ENCODE peak calls at places on chromosomes 4 and X, in eight cellular contexts. N, J, K, Q, E, Y, Z and I are unnamed samples.

GRCh38 chr4:139764686-139765085 is 99.1 kb downstream of the MGST2 start:
- DNase-seq in Z (no peak), Q (peak), E (peak), J (no peak), Y (no peak), N (no peak), K (no peak), I (no peak)

GRCh38 chrX:14508025-14508690 is 21.2 kb upstream of the GLRA2 start:
- DNase-seq in Z (no peak), E (no peak), Q (no peak), N (no peak), J (no peak), K (no peak), Y (no peak), I (no peak)

GRCh38 chrX:139178980-139179379 is 351.6 kb upstream of the F9 start:
- DNase-seq in J (no peak), K (no peak), Q (no peak), Y (no peak), N (no peak), Z (no peak), E (no peak), I (no peak)

GRCh38 chr4:111671756-111672155 is 473.5 kb upstream of the FAM241A start:
- DNase-seq in Z (no peak), Q (no peak), N (no peak), Y (no peak), J (no peak), K (no peak), E (no peak), I (no peak)

GRCh38 chrX:10617964-10618342 is 2.4 kb downstream of the MID1 start:
- DNase-seq in N (no peak), E (no peak), Z (no peak), J (no peak), Q (peak), Y (no peak), K (no peak), I (no peak)

GRCh38 chrX:152915541-152916241 is 17.8 kb downstream of the ZNF185 start:
- DNase-seq in Q (peak), Z (no peak), J (no peak), E (no peak), N (no peak), Y (no peak), K (peak), I (no peak)

GRCh38 chrX:54427837-54428424 is 12.3 kb upstream of the TSR2 start:
- DNase-seq in K (no peak), Y (no peak), Q (no peak), N (no peak), Z (no peak), J (no peak), E (no peak), I (no peak)

GRCh38 chr4:100428051-100428450 is 89.8 kb downstream of the EMCN start:
- DNase-seq in J (no peak), Q (peak), E (no peak), N (no peak), Y (no peak), K (no peak), Z (no peak), I (no peak)

GRCh38 chr4:159240690-159241089 is 137.8 kb downstream of the RAPGEF2 start:
- DNase-seq in N (no peak), Y (no peak), Z (no peak), Q (no peak), E (no peak), J (no peak), K (no peak), I (no peak)

GRCh38 chr4:11589676-11590075 is 161.0 kb upstream of the HS3ST1 start:
- DNase-seq in N (no peak), K (no peak), Q (peak), E (no peak), Y (no peak), Z (no peak), J (no peak), I (no peak)

GRCh38 chrX:12920990-12921389 is 14.6 kb downstream of the TLR8 start:
- DNase-seq in K (no peak), Y (no peak), Z (no peak), E (no peak), N (no peak), J (no peak), Q (no peak), I (no peak)

GRCh38 chrX:254630-255215 is 26.5 kb upstream of the PLCXD1 start:
- DNase-seq in J (no peak), Z (no peak), E (peak), K (no peak), Q (no peak), N (no peak), Y (no peak), I (no peak)

GRCh38 chr4:89109841-89110540 is 1.3 kb upstream of the TIGD2 start:
- DNase-seq in N (no peak), J (no peak), K (no peak), Y (no peak), Z (no peak), E (no peak), Q (no peak), I (no peak)

GRCh38 chr4:115944146-115944905 is 830.9 kb upstream of the NDST4 start:
- DNase-seq in N (no peak), K (no peak), E (no peak), Q (no peak), Z (no peak), J (no peak), Y (no peak), I (no peak)

GRCh38 chr4:136505020-136505419 is 1027.3 kb downstream of the PCDH18 start:
- DNase-seq in K (no peak), J (no peak), Z (no peak), N (no peak), Q (no peak), Y (no peak), E (no peak), I (no peak)

GRCh38 chr4:6907658-6908191 is 1.9 kb upstream of the TBC1D14 start:
- DNase-seq in Q (peak), K (no peak), N (no peak), J (no peak), Z (no peak), Y (no peak), E (no peak), I (no peak)

GRCh38 chr4:34619531-34620109 is 1624.7 kb downstream of the ARAP2 start:
- DNase-seq in N (no peak), K (no peak), Q (no peak), Y (no peak), Z (no peak), J (no peak), E (no peak), I (no peak)

GRCh38 chr4:83342476-83342875 is 7.8 kb upstream of the HPSE start:
- DNase-seq in J (no peak), N (no peak), Z (no peak), K (no peak), Q (no peak), E (no peak), Y (no peak), I (no peak)

GRCh38 chr4:146432065-146432464 is 89.7 kb downstream of the SLC10A7 start:
- DNase-seq in Y (no peak), K (no peak), J (no peak), Z (no peak), E (no peak), N (no peak), Q (no peak), I (no peak)

GRCh38 chr4:170853422-170854021 is 763.8 kb upstream of the AADAT start:
- DNase-seq in Y (no peak), Z (no peak), J (no peak), Q (peak), N (no peak), K (peak), E (no peak), I (peak)

GRCh38 chrX:39953879-39954278 is 143.9 kb downstream of the BCOR start:
- DNase-seq in Y (no peak), N (no peak), Q (peak), K (no peak), E (no peak), J (no peak), Z (no peak), I (no peak)

GRCh38 chrX:31435592-31435991 is 363.8 kb upstream of the FTHL17 start:
- DNase-seq in Z (no peak), Y (no peak), J (no peak), E (no peak), Q (no peak), K (no peak), N (no peak), I (peak)

GRCh38 chr4:26032572-26033320 is 118.7 kb downstream of the SMIM20 start:
- DNase-seq in N (no peak), Y (no peak), J (no peak), K (no peak), Q (no peak), Z (no peak), E (no peak), I (no peak)

GRCh38 chrX:104112326-104112951 is at the start of gene ZCCHC18:
- DNase-seq in E (no peak), N (peak), J (no peak), Q (peak), Z (peak), K (peak), Y (no peak), I (peak)

GRCh38 chr4:138981930-138982390 is 33.6 kb upstream of the NOCT start:
- DNase-seq in K (no peak), Y (no peak), Z (no peak), Q (peak), E (peak), N (no peak), J (no peak), I (no peak)

GRCh38 chrX:48083212-48083611 is 11.8 kb upstream of the ZNF630 start:
- DNase-seq in J (peak), Z (no peak), N (peak), Q (peak), Y (no peak), E (peak), K (peak), I (no peak)

GRCh38 chr4:105709081-105709450 is 482 bp downstream of the GSTCD start:
- DNase-seq in N (no peak), Q (peak), Y (no peak), Z (no peak), K (no peak), E (no peak), J (peak), I (no peak)

GRCh38 chr4:108772402-108772801 is 9.5 kb upstream of the ETNPPL start:
- DNase-seq in N (no peak), Z (no peak), Y (no peak), K (no peak), J (no peak), Q (no peak), E (no peak), I (no peak)

GRCh38 chr4:119785963-119786362 is 157.4 kb upstream of the PDE5A start:
- DNase-seq in Z (no peak), E (no peak), J (no peak), Y (no peak), K (no peak), Q (peak), N (no peak), I (no peak)

GRCh38 chrX:114058988-114059418 is 524.9 kb upstream of the HTR2C start:
- DNase-seq in Q (no peak), Y (no peak), E (no peak), N (no peak), Z (no peak), K (no peak), J (no peak), I (no peak)

GRCh38 chr4:24880171-24880570 is 32.7 kb downstream of the CCDC149 start:
- DNase-seq in Q (no peak), J (no peak), E (no peak), N (no peak), Z (no peak), K (no peak), Y (no peak), I (no peak)

GRCh38 chr4:105765690-105766407 is 57.3 kb downstream of the GSTCD start:
- DNase-seq in K (no peak), J (no peak), Q (peak), N (no peak), Y (no peak), E (no peak), Z (no peak), I (peak)

GRCh38 chr4:175092114-175092513 is 174.0 kb downstream of the ADAM29 start:
- DNase-seq in K (no peak), J (no peak), Q (no peak), N (no peak), Z (no peak), Y (no peak), E (no peak), I (no peak)

GRCh38 chr4:18292411-18292810 is 270.9 kb upstream of the LCORL start:
- DNase-seq in K (no peak), Y (no peak), Q (no peak), Z (no peak), N (no peak), J (no peak), E (no peak), I (no peak)

GRCh38 chrX:56728752-56729151 is 291 bp upstream of the NBDY start:
- DNase-seq in N (peak), E (no peak), Z (no peak), K (peak), J (no peak), Y (no peak), Q (peak), I (no peak)

GRCh38 chrX:56994375-56995270 is 718 bp downstream of the SPIN3 start:
- DNase-seq in N (no peak), Y (peak), K (no peak), E (no peak), Q (peak), J (no peak), Z (no peak), I (no peak)

GRCh38 chr4:24003476-24003875 is 113.6 kb upstream of the PPARGC1A start:
- DNase-seq in N (no peak), Y (no peak), E (no peak), Q (no peak), J (no peak), K (no peak), Z (no peak), I (peak)

GRCh38 chr4:176443117-176443516 is 123.4 kb downstream of the SPCS3 start:
- DNase-seq in Z (no peak), E (no peak), K (no peak), Y (no peak), Q (no peak), N (no peak), J (no peak), I (no peak)